ENCODE peak calls at places on chromosomes 6 and 20, in nine cellular contexts. W is activated naive CD8-positive, alpha-beta T cell treated with anti-CD3 and anti-CD28 coated beads for 36 hours; K is cerebellum; L is CD8-positive, alpha-beta memory T cell; S is psoas muscle; B is EL; T is SJSA1; I is amniotic stem cell; M is fibroblast of villous mesenchyme. P is an unnamed sample.

GRCh38 chr6:79632580-79632979 is 1.5 kb downstream of the SH3BGRL2 start:
- DNase-seq in I (no peak), K (no peak), S (no peak), B (no peak), W (no peak), T (no peak), M (no peak), L (no peak), P (no peak)

GRCh38 chr20:55394592-55394991 is 610.7 kb downstream of the CBLN4 start:
- DNase-seq in T (no peak), I (no peak), S (no peak), M (no peak), B (no peak), W (no peak), K (no peak), L (no peak), P (no peak)

GRCh38 chr6:5936611-5937010 is 70.1 kb downstream of the NRN1 start:
- DNase-seq in M (no peak), I (no peak), T (peak), K (no peak), S (no peak), B (peak), W (no peak), L (no peak), P (no peak)

GRCh38 chr6:170024940-170025339 is 265.9 kb downstream of the DLL1 start:
- DNase-seq in K (no peak), B (peak), I (no peak), W (no peak), L (no peak), M (peak), T (no peak), S (no peak), P (no peak)

GRCh38 chr6:66054967-66055366 is 347.9 kb upstream of the EYS start:
- DNase-seq in M (no peak), L (no peak), K (no peak), S (no peak), I (no peak), T (no peak), B (no peak), W (no peak), P (no peak)

GRCh38 chr20:54067606-54068174 is 2.7 kb downstream of the BCAS1 start:
- DNase-seq in I (no peak), M (no peak), S (no peak), K (no peak), T (peak), B (no peak), L (no peak), W (no peak), P (no peak)

GRCh38 chr6:136113736-136114173 is 136.4 kb downstream of the MTFR2 start:
- DNase-seq in T (no peak), M (peak), K (no peak), S (no peak), W (no peak), B (peak), I (peak), L (no peak), P (no peak)

GRCh38 chr6:161236091-161236633 is 37.7 kb downstream of the AGPAT4 start:
- DNase-seq in M (no peak), W (no peak), L (no peak), K (no peak), B (no peak), I (no peak), T (no peak), S (no peak), P (no peak)

GRCh38 chr6:168908887-168909286 is 344.8 kb downstream of the THBS2 start:
- DNase-seq in L (no peak), B (peak), T (no peak), W (no peak), I (peak), M (peak), S (no peak), K (no peak), P (peak)

GRCh38 chr20:15654208-15654649 is 919.0 kb downstream of the KIF16B start:
- DNase-seq in S (no peak), K (no peak), W (no peak), M (peak), T (no peak), L (no peak), I (no peak), B (peak), P (peak)

GRCh38 chr6:127115032-127115661 is 3.3 kb upstream of the RSPO3 start:
- DNase-seq in I (no peak), S (no peak), W (no peak), T (no peak), M (no peak), L (no peak), B (no peak), K (no peak), P (no peak)

GRCh38 chr20:62003567-62004405 is 61.9 kb downstream of the TAF4 start:
- DNase-seq in S (no peak), K (no peak), L (no peak), M (no peak), W (no peak), I (no peak), T (no peak), B (no peak), P (no peak)

GRCh38 chr20:7924692-7925091 is 15.6 kb downstream of the HAO1 start:
- DNase-seq in B (peak), S (no peak), K (no peak), M (peak), L (no peak), T (no peak), W (no peak), I (peak), P (peak)

P was measured in SW 1271.